ENCODE peak calls at places on chromosomes 3 and 15, in five cellular contexts. N is neuronal stem cell; Z is stimulated activated CD4-positive, alpha-beta T cell treated with anti-CD3 and anti-CD28 coated beads, Interleukin-2, amount 100 ng/mL, for 48 hours; U is HTR-8/SVneo; H is Calu3. S is an unnamed sample.

GRCh38 chr15:89888214-89888804 is 5.5 kb downstream of the AP3S2 start:
- DNase-seq in Z (no peak), H (peak), U (peak), N (no peak), S (peak)

GRCh38 chr3:194489736-194490612 is 3.2 kb upstream of the ATP13A3 start:
- DNase-seq in H (no peak), U (no peak), Z (no peak), N (no peak), S (no peak)

GRCh38 chr3:17747890-17748247 is 5.4 kb upstream of the TBC1D5 start:
- DNase-seq in Z (no peak), U (no peak), H (no peak), N (no peak), S (no peak)

GRCh38 chr3:136860541-136860940 is 1.5 kb upstream of the NCK1 start:
- DNase-seq in H (peak), N (peak), Z (no peak), U (no peak), S (no peak)

GRCh38 chr15:73564255-73564654 is 68.9 kb downstream of the NPTN start:
- DNase-seq in H (peak), U (peak), N (no peak), Z (no peak), S (peak)

GRCh38 chr15:99703603-99704443 is 29.4 kb downstream of the LYSMD4 start:
- DNase-seq in U (peak), N (no peak), H (peak), Z (no peak), S (peak)

GRCh38 chr3:46699846-46700523 is 1.2 kb upstream of the TMIE start:
- DNase-seq in U (no peak), N (no peak), H (no peak), Z (no peak), S (no peak)

GRCh38 chr15:62254137-62254934 is 89.3 kb upstream of the C2CD4B start:
- DNase-seq in N (peak), Z (peak), U (peak), H (peak), S (peak)

GRCh38 chr3:48429416-48430358 is at the start of gene PLXNB1:
- DNase-seq in H (peak), Z (peak), U (peak), N (peak), S (peak)

GRCh38 chr3:183487046-183487445 is 58.6 kb upstream of the MCF2L2 start:
- DNase-seq in H (no peak), N (no peak), U (no peak), Z (no peak), S (no peak)

GRCh38 chr3:170355738-170356595 is 1.5 kb upstream of the SKIL start:
- DNase-seq in Z (no peak), N (peak), H (peak), U (no peak), S (peak)

GRCh38 chr3:157123621-157124020 is 36.3 kb downstream of the CCNL1 start:
- DNase-seq in H (no peak), U (no peak), N (no peak), Z (no peak), S (no peak)

GRCh38 chr3:31091748-31092147 is 197.3 kb upstream of the GADL1 start:
- DNase-seq in N (no peak), U (no peak), Z (no peak), H (no peak), S (no peak)

GRCh38 chr3:190491533-190492054 is 22.3 kb upstream of the IL1RAP start:
- DNase-seq in N (no peak), Z (no peak), U (no peak), H (peak), S (no peak)

S was measured in A549.